ENCODE peak calls at places on chromosomes 1 and 21, in nine cellular contexts. K, S, V, I, D, X, C, U and G are unnamed samples.

GRCh38 chr1:185938396-185938795 is 204.2 kb downstream of the HMCN1 start:
- DNase-seq in K (peak), S (no peak), V (no peak), I (no peak), D (peak), X (no peak), C (no peak), U (no peak), G (no peak)

GRCh38 chr1:84366786-84367185 is 31.5 kb upstream of the DNASE2B start:
- DNase-seq in K (peak), S (no peak), V (no peak), I (no peak), D (peak), X (no peak), C (no peak), U (no peak), G (no peak)

GRCh38 chr1:173395762-173396161 is 81.4 kb upstream of the PRDX6 start:
- DNase-seq in K (no peak), S (no peak), V (no peak), I (no peak), D (no peak), X (no peak), C (no peak), U (no peak), G (no peak)

GRCh38 chr1:36524359-36525062 is 41.8 kb upstream of the CSF3R start:
- DNase-seq in K (no peak), S (no peak), V (no peak), I (no peak), D (no peak), X (no peak), C (no peak), U (no peak), G (no peak)

GRCh38 chr1:209612646-209613350 is 29.3 kb downstream of the CAMK1G start:
- DNase-seq in K (no peak), S (no peak), V (no peak), I (no peak), D (no peak), X (no peak), C (no peak), U (no peak), G (no peak)

GRCh38 chr21:44407493-44407892 is 47.8 kb upstream of the LRRC3 start:
- DNase-seq in K (no peak), S (no peak), V (no peak), I (no peak), D (no peak), X (no peak), C (no peak), U (no peak), G (no peak)

GRCh38 chr1:195709821-195710220 is 898.4 kb downstream of the KCNT2 start:
- DNase-seq in K (no peak), S (no peak), V (no peak), I (no peak), D (no peak), X (no peak), C (no peak), U (no peak), G (peak)

GRCh38 chr1:154741747-154742495 is 128.2 kb downstream of the KCNN3 start:
- DNase-seq in K (no peak), S (no peak), V (no peak), I (peak), D (peak), X (no peak), C (no peak), U (no peak), G (no peak)

GRCh38 chr1:109790735-109791494 is 27.2 kb upstream of the EPS8L3 start:
- DNase-seq in K (no peak), S (peak), V (no peak), I (peak), D (peak), X (peak), C (no peak), U (peak), G (peak)

GRCh38 chr1:19705464-19705863 is 40.8 kb downstream of the HTR6 start:
- DNase-seq in K (no peak), S (no peak), V (no peak), I (no peak), D (no peak), X (no peak), C (no peak), U (no peak), G (no peak)

GRCh38 chr1:204380293-204380831 is 20.6 kb upstream of the PLEKHA6 start:
- DNase-seq in K (no peak), S (no peak), V (no peak), I (no peak), D (no peak), X (no peak), C (no peak), U (no peak), G (no peak)

GRCh38 chr1:6087958-6088357 is 42.3 kb downstream of the KCNAB2 start:
- DNase-seq in K (no peak), S (no peak), V (no peak), I (no peak), D (no peak), X (no peak), C (no peak), U (no peak), G (no peak)

GRCh38 chr1:197284325-197284724 is 16.3 kb downstream of the CRB1 start:
- DNase-seq in K (no peak), S (no peak), V (no peak), I (no peak), D (no peak), X (no peak), C (no peak), U (no peak), G (no peak)

GRCh38 chr1:43430831-43431230 is 22.9 kb downstream of the HYI start:
- DNase-seq in K (no peak), S (no peak), V (no peak), I (no peak), D (no peak), X (no peak), C (no peak), U (no peak), G (no peak)

GRCh38 chr21:26849428-26850115 is 4.4 kb upstream of the ADAMTS1 start:
- DNase-seq in K (peak), S (no peak), V (no peak), I (no peak), D (peak), X (no peak), C (no peak), U (no peak), G (no peak)

GRCh38 chr21:32520885-32521735 is 64.2 kb downstream of the TCP10L start:
- DNase-seq in K (peak), S (no peak), V (peak), I (no peak), D (peak), X (no peak), C (peak), U (no peak), G (peak)

GRCh38 chr1:33032126-33032869 is 4.4 kb downstream of the AK2 start:
- DNase-seq in K (no peak), S (no peak), V (no peak), I (no peak), D (peak), X (no peak), C (no peak), U (no peak), G (peak)

GRCh38 chr1:246798606-246799496 is 74.6 kb downstream of the SCCPDH start:
- DNase-seq in K (no peak), S (no peak), V (no peak), I (no peak), D (no peak), X (no peak), C (no peak), U (no peak), G (no peak)

GRCh38 chr1:180929389-180929788 is 16.7 kb downstream of the KIAA1614 start:
- DNase-seq in K (no peak), S (no peak), V (no peak), I (no peak), D (no peak), X (no peak), C (no peak), U (no peak), G (no peak)

GRCh38 chr1:203276916-203277535 is 28.3 kb upstream of the BTG2 start:
- DNase-seq in K (no peak), S (no peak), V (no peak), I (no peak), D (no peak), X (no peak), C (no peak), U (no peak), G (no peak)

GRCh38 chr1:162011337-162012012 is 12.2 kb downstream of the OLFML2B start:
- DNase-seq in K (no peak), S (no peak), V (no peak), I (no peak), D (no peak), X (no peak), C (no peak), U (no peak), G (no peak)

GRCh38 chr1:188432427-188432826 is 1603.7 kb downstream of the PLA2G4A start:
- DNase-seq in K (no peak), S (no peak), V (no peak), I (no peak), D (no peak), X (no peak), C (no peak), U (no peak), G (no peak)

GRCh38 chr1:222331765-222332164 is 216.1 kb downstream of the HHIPL2 start:
- DNase-seq in K (peak), S (no peak), V (no peak), I (no peak), D (peak), X (no peak), C (no peak), U (no peak), G (no peak)

GRCh38 chr1:36175137-36176095 is 19.5 kb downstream of the MAP7D1 start:
- DNase-seq in K (peak), S (no peak), V (no peak), I (no peak), D (no peak), X (no peak), C (peak), U (no peak), G (no peak)

GRCh38 chr1:6686294-6686693 is 15.3 kb downstream of the DNAJC11 start:
- DNase-seq in K (no peak), S (no peak), V (no peak), I (no peak), D (peak), X (no peak), C (no peak), U (no peak), G (no peak)

GRCh38 chr1:29752141-29752540 is 515.8 kb downstream of the PTPRU start:
- DNase-seq in K (no peak), S (no peak), V (no peak), I (no peak), D (no peak), X (no peak), C (no peak), U (no peak), G (no peak)

GRCh38 chr1:169525391-169525790 is 39.6 kb upstream of the SLC19A2 start:
- DNase-seq in K (no peak), S (no peak), V (no peak), I (no peak), D (no peak), X (no peak), C (no peak), U (no peak), G (no peak)

GRCh38 chr1:145868232-145868631 is 9.4 kb upstream of the PIAS3 start:
- DNase-seq in K (no peak), S (no peak), V (no peak), I (no peak), D (no peak), X (no peak), C (no peak), U (no peak), G (no peak)

GRCh38 chr1:51639694-51640093 is 22.8 kb downstream of the OSBPL9 start:
- DNase-seq in K (no peak), S (no peak), V (no peak), I (no peak), D (no peak), X (no peak), C (no peak), U (no peak), G (no peak)

GRCh38 chr21:37874904-37875780 is 41.1 kb downstream of the KCNJ6 start:
- DNase-seq in K (no peak), S (no peak), V (no peak), I (no peak), D (no peak), X (no peak), C (no peak), U (no peak), G (no peak)

GRCh38 chr21:32705139-32705538 is 22.7 kb downstream of the SYNJ1 start:
- DNase-seq in K (peak), S (no peak), V (no peak), I (no peak), D (peak), X (no peak), C (no peak), U (no peak), G (no peak)